ENCODE peak calls at places on chromosome 10, in ten cellular contexts. One of them, this sample, is unnamed. For H3K4me1, the result is how much of the 10 kb centered on the place peaks cover.

GRCh38 chr10:49184642-49185111 is 3.5 kb downstream of the TMEM273 start:
- DNase-seq in aorta: no peak
- DNase-seq in left ventricle myocardium inferior: no peak
- DNase-seq in CD8-positive, alpha-beta T cell: no peak
- DNase-seq in A549: no peak
- DNase-seq in right lobe of liver: no peak
- DNase-seq in GM23248: no peak
- DNase-seq in prostate gland: no peak
- DNase-seq in CD8-positive, alpha-beta memory T cell: no peak
- DNase-seq in heart right ventricle: no peak
- DNase-seq in this sample: no peak

GRCh38 chr10:25522946-25523608 is 348.3 kb downstream of the GPR158 start:
- DNase-seq in aorta: no peak
- DNase-seq in left ventricle myocardium inferior: no peak
- DNase-seq in CD8-positive, alpha-beta T cell: no peak
- DNase-seq in A549: no peak
- DNase-seq in right lobe of liver: no peak
- DNase-seq in GM23248: no peak
- DNase-seq in prostate gland: no peak
- DNase-seq in CD8-positive, alpha-beta memory T cell: no peak
- DNase-seq in heart right ventricle: no peak
- DNase-seq in this sample: no peak

GRCh38 chr10:45640941-45641340 is 31.6 kb downstream of the ZFAND4 start:
- DNase-seq in aorta: no peak
- DNase-seq in left ventricle myocardium inferior: no peak
- DNase-seq in CD8-positive, alpha-beta T cell: no peak
- DNase-seq in A549: no peak
- DNase-seq in right lobe of liver: no peak
- DNase-seq in GM23248: no peak
- DNase-seq in prostate gland: no peak
- DNase-seq in CD8-positive, alpha-beta memory T cell: no peak
- DNase-seq in heart right ventricle: no peak
- DNase-seq in this sample: no peak

GRCh38 chr10:22335204-22335956 is 9.9 kb upstream of the SPAG6 start:
- DNase-seq in aorta: peak
- DNase-seq in left ventricle myocardium inferior: no peak
- DNase-seq in CD8-positive, alpha-beta T cell: peak
- DNase-seq in A549: peak
- DNase-seq in right lobe of liver: peak
- DNase-seq in GM23248: peak
- DNase-seq in prostate gland: no peak
- DNase-seq in CD8-positive, alpha-beta memory T cell: peak
- DNase-seq in heart right ventricle: no peak
- DNase-seq in this sample: peak

GRCh38 chr10:19974554-19974953 is 158.3 kb downstream of the PLXDC2 start:
- DNase-seq in aorta: no peak
- DNase-seq in left ventricle myocardium inferior: no peak
- DNase-seq in CD8-positive, alpha-beta T cell: no peak
- DNase-seq in A549: no peak
- DNase-seq in right lobe of liver: no peak
- DNase-seq in GM23248: no peak
- DNase-seq in prostate gland: no peak
- DNase-seq in CD8-positive, alpha-beta memory T cell: no peak
- DNase-seq in heart right ventricle: no peak
- DNase-seq in this sample: no peak

GRCh38 chr10:126903646-126904360 is 1.4 kb upstream of the DOCK1 start:
- DNase-seq in aorta: peak
- DNase-seq in left ventricle myocardium inferior: no peak
- DNase-seq in CD8-positive, alpha-beta T cell: no peak
- DNase-seq in A549: no peak
- DNase-seq in right lobe of liver: no peak
- DNase-seq in GM23248: no peak
- DNase-seq in prostate gland: no peak
- DNase-seq in CD8-positive, alpha-beta memory T cell: no peak
- DNase-seq in heart right ventricle: no peak
- DNase-seq in this sample: no peak

GRCh38 chr10:35613597-35614226 is 8.6 kb downstream of the GJD4 start:
- DNase-seq in aorta: no peak
- DNase-seq in left ventricle myocardium inferior: no peak
- DNase-seq in CD8-positive, alpha-beta T cell: no peak
- DNase-seq in A549: peak
- DNase-seq in right lobe of liver: no peak
- DNase-seq in GM23248: peak
- DNase-seq in prostate gland: no peak
- DNase-seq in CD8-positive, alpha-beta memory T cell: no peak
- DNase-seq in heart right ventricle: no peak
- DNase-seq in this sample: no peak

GRCh38 chr10:6350609-6351008 is 147.9 kb downstream of the PFKFB3 start:
- DNase-seq in aorta: no peak
- DNase-seq in left ventricle myocardium inferior: no peak
- DNase-seq in CD8-positive, alpha-beta T cell: no peak
- DNase-seq in A549: no peak
- DNase-seq in right lobe of liver: no peak
- DNase-seq in GM23248: no peak
- DNase-seq in prostate gland: no peak
- DNase-seq in CD8-positive, alpha-beta memory T cell: no peak
- DNase-seq in heart right ventricle: no peak
- DNase-seq in this sample: no peak

GRCh38 chr10:77319557-77319956 is 318.1 kb downstream of the KCNMA1 start:
- DNase-seq in aorta: no peak
- DNase-seq in left ventricle myocardium inferior: no peak
- DNase-seq in CD8-positive, alpha-beta T cell: no peak
- DNase-seq in A549: no peak
- DNase-seq in right lobe of liver: no peak
- DNase-seq in GM23248: no peak
- DNase-seq in prostate gland: no peak
- DNase-seq in CD8-positive, alpha-beta memory T cell: no peak
- DNase-seq in heart right ventricle: no peak
- DNase-seq in this sample: no peak

GRCh38 chr10:44385423-44385725 is 477 bp upstream of the CXCL12 start:
- DNase-seq in aorta: peak
- DNase-seq in left ventricle myocardium inferior: no peak
- DNase-seq in CD8-positive, alpha-beta T cell: no peak
- DNase-seq in A549: no peak
- DNase-seq in right lobe of liver: no peak
- DNase-seq in GM23248: no peak
- DNase-seq in prostate gland: no peak
- DNase-seq in CD8-positive, alpha-beta memory T cell: no peak
- DNase-seq in heart right ventricle: no peak
- DNase-seq in this sample: no peak

GRCh38 chr10:44382131-44382858 is 2.6 kb downstream of the CXCL12 start:
- DNase-seq in aorta: peak
- DNase-seq in left ventricle myocardium inferior: no peak
- DNase-seq in CD8-positive, alpha-beta T cell: no peak
- DNase-seq in A549: no peak
- DNase-seq in right lobe of liver: no peak
- DNase-seq in GM23248: peak
- DNase-seq in prostate gland: no peak
- DNase-seq in CD8-positive, alpha-beta memory T cell: no peak
- DNase-seq in heart right ventricle: peak
- DNase-seq in this sample: no peak

GRCh38 chr10:44382981-44383748 is 1.7 kb downstream of the CXCL12 start:
- DNase-seq in aorta: peak
- DNase-seq in left ventricle myocardium inferior: no peak
- DNase-seq in CD8-positive, alpha-beta T cell: no peak
- DNase-seq in A549: no peak
- DNase-seq in right lobe of liver: no peak
- DNase-seq in GM23248: peak
- DNase-seq in prostate gland: no peak
- DNase-seq in CD8-positive, alpha-beta memory T cell: no peak
- DNase-seq in heart right ventricle: no peak
- DNase-seq in this sample: no peak

GRCh38 chr10:44384601-44385422 is at the start of gene CXCL12:
- DNase-seq in aorta: peak
- DNase-seq in left ventricle myocardium inferior: peak
- DNase-seq in CD8-positive, alpha-beta T cell: no peak
- DNase-seq in A549: no peak
- DNase-seq in right lobe of liver: peak
- DNase-seq in GM23248: peak
- DNase-seq in prostate gland: no peak
- DNase-seq in CD8-positive, alpha-beta memory T cell: no peak
- DNase-seq in heart right ventricle: peak
- DNase-seq in this sample: no peak

DNA sequence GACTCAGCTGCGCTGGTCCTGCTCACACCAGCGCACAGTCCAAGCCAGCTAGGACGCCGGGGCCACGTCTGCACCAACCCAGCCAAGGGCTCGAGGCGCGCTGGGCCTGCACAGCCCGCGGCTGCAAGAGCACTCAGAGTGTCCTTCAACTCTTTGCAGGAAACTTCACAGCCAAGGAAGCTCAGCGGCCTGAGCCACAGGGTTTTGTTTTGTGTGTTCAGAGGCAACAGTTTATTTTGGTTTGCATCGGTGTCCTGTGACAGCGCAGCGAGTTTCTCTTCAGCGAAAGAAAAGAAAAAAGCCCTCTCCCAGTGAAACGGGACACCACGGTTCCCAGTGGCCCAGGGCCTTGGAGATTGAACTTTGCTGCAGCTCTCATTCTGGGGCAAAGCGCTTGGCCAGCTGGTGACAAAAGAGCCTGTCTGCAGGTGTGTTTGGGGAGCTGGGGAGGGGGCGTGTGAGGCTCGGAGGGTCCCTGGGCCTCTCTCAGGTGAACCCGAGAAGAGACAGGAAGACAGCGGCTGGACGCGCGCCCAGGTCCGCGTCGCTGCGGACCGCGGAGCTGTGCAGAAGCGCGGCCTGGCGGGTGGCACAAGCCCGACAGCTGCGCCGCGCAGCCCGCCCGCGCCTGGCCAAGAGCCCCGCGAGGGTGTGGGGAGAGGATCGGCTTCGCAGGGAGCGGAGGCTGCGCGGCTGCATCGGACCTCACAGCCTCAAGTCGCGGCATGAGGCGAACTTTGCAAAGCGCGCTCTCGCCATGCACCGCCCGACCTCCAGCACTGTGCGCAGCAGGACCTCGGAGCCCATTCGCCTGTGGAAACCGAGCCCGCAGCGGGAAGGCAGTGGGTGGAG is 922 bp downstream of the CXCL12 start:
- DNase-seq in aorta: peak
- DNase-seq in left ventricle myocardium inferior: peak
- DNase-seq in CD8-positive, alpha-beta T cell: no peak
- DNase-seq in A549: no peak
- DNase-seq in right lobe of liver: no peak
- DNase-seq in GM23248: peak
- DNase-seq in prostate gland: no peak
- DNase-seq in CD8-positive, alpha-beta memory T cell: no peak
- DNase-seq in heart right ventricle: peak
- DNase-seq in this sample: no peak
- H3K4me3 ChIP-seq in aorta: peak
- H3K4me3 ChIP-seq in left ventricle myocardium inferior: peak
- H3K4me3 ChIP-seq in CD8-positive, alpha-beta T cell: no peak
- H3K4me3 ChIP-seq in A549: peak
- H3K4me3 ChIP-seq in right lobe of liver: peak
- H3K4me3 ChIP-seq in GM23248: peak
- H3K4me3 ChIP-seq in prostate gland: peak
- H3K4me3 ChIP-seq in CD8-positive, alpha-beta memory T cell: no peak
- H3K4me3 ChIP-seq in heart right ventricle: peak
- H3K4me3 ChIP-seq in this sample: peak

GRCh38 chr10:80468806-80469421 is 14.8 kb downstream of the TSPAN14 start:
- DNase-seq in aorta: peak
- DNase-seq in left ventricle myocardium inferior: no peak
- DNase-seq in CD8-positive, alpha-beta T cell: no peak
- DNase-seq in A549: no peak
- DNase-seq in right lobe of liver: no peak
- DNase-seq in GM23248: no peak
- DNase-seq in prostate gland: peak
- DNase-seq in CD8-positive, alpha-beta memory T cell: no peak
- DNase-seq in heart right ventricle: no peak
- DNase-seq in this sample: no peak
- H3K4me1 ChIP-seq in aorta: under half
- H3K4me1 ChIP-seq in left ventricle myocardium inferior: half or more
- H3K4me1 ChIP-seq in CD8-positive, alpha-beta T cell: half or more
- H3K4me1 ChIP-seq in A549: half or more
- H3K4me1 ChIP-seq in right lobe of liver: under half
- H3K4me1 ChIP-seq in GM23248: under half
- H3K4me1 ChIP-seq in prostate gland: half or more
- H3K4me1 ChIP-seq in CD8-positive, alpha-beta memory T cell: half or more
- H3K4me1 ChIP-seq in heart right ventricle: half or more
- H3K4me1 ChIP-seq in this sample: half or more

DNA sequence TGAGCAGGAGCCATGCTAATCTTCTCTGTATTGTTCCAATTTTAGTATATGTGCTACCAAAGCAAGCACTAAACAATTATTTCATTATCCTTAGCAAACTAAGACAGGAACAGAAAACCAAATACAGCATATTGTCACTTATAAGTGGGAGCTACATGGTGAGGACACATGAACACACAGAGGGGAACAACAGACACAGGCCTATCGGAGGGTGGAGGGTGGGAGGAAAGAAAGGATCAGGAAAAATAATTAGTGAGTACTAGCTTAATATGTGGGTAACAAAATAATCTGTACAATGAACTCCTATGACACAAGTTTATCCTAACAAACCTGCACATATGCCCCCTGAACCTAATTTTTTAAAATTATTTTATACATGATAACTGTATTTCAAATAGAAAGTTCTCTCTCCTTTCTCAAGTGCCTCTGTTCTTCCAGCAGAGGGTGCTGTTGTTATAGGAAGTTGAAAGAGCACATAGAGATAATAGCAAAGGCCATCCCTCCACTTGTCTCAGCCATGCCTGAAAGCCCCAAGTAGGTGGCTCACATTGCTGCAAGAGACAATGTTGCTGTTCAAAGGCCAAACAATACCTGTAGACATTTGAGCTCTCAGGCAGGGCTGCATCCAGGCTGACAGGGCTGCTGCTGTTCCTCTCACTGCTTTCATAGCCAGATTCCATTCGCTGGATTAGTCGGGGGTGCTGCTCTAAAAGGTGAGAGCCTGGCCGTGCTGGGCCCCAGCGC is 33.4 kb upstream of the PPP3CB start:
- DNase-seq in aorta: no peak
- DNase-seq in left ventricle myocardium inferior: no peak
- DNase-seq in CD8-positive, alpha-beta T cell: peak
- DNase-seq in A549: peak
- DNase-seq in right lobe of liver: peak
- DNase-seq in GM23248: peak
- DNase-seq in prostate gland: peak
- DNase-seq in CD8-positive, alpha-beta memory T cell: peak
- DNase-seq in heart right ventricle: peak
- DNase-seq in this sample: no peak
- H3K4me3 ChIP-seq in aorta: no peak
- H3K4me3 ChIP-seq in left ventricle myocardium inferior: no peak
- H3K4me3 ChIP-seq in CD8-positive, alpha-beta T cell: no peak
- H3K4me3 ChIP-seq in A549: no peak
- H3K4me3 ChIP-seq in right lobe of liver: no peak
- H3K4me3 ChIP-seq in GM23248: no peak
- H3K4me3 ChIP-seq in prostate gland: no peak
- H3K4me3 ChIP-seq in CD8-positive, alpha-beta memory T cell: no peak
- H3K4me3 ChIP-seq in heart right ventricle: no peak
- H3K4me3 ChIP-seq in this sample: no peak

DNA sequence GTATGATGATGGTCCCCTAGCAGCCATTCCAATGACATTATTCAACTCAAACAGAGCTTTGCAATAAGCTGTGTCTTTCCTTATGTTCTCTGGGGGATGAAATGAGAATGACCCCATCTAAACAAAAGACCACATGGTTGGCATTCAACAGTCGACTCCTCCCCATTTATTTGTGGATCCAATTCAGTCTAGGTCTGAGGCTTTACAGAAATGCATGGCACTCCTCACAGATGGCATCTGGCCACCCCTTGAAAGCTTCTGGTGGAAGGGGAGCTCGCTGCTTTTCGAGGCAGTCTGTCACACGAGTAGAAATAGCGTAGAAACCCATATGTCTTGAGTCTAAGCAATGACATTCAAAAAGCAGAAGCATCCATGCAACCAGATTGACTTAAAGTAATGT is 29.9 kb downstream of the NRP1 start:
- DNase-seq in aorta: no peak
- DNase-seq in left ventricle myocardium inferior: no peak
- DNase-seq in CD8-positive, alpha-beta T cell: no peak
- DNase-seq in A549: no peak
- DNase-seq in right lobe of liver: no peak
- DNase-seq in GM23248: peak
- DNase-seq in prostate gland: no peak
- DNase-seq in CD8-positive, alpha-beta memory T cell: no peak
- DNase-seq in heart right ventricle: no peak
- DNase-seq in this sample: no peak
- H3K4me1 ChIP-seq in aorta: under half
- H3K4me1 ChIP-seq in left ventricle myocardium inferior: half or more
- H3K4me1 ChIP-seq in CD8-positive, alpha-beta T cell: under half
- H3K4me1 ChIP-seq in A549: half or more
- H3K4me1 ChIP-seq in right lobe of liver: under half
- H3K4me1 ChIP-seq in GM23248: under half
- H3K4me1 ChIP-seq in prostate gland: under half
- H3K4me1 ChIP-seq in CD8-positive, alpha-beta memory T cell: under half
- H3K4me1 ChIP-seq in heart right ventricle: half or more
- H3K4me1 ChIP-seq in this sample: under half